ENCODE peak calls at places on chromosomes 5 and 9, in seven cellular contexts. M is IMR-90, A is trophoblast cell, G is neuronal stem cell, S is H9, X is mesendoderm, O is H1. T is an unnamed sample.
A peak's percentile ranks its signal among the peaks of the same experiment; 100 is the strongest.

GRCh38 chr5:71892641-71893340 is 173.7 kb downstream of the CARTPT start:
- DNase-seq in M (no peak), A (no peak), G (no peak), S (no peak), X (peak; percentile 61), O (no peak), T (no peak)

GRCh38 chr9:99012957-99013512 is 69.3 kb downstream of the COL15A1 start:
- DNase-seq in M (no peak), A (peak; percentile 53), G (no peak), S (no peak), X (peak; percentile 15), O (no peak), T (no peak)

GRCh38 chr5:107719207-107719606 is 48.5 kb upstream of the EFNA5 start:
- DNase-seq in M (no peak), A (no peak), G (no peak), S (no peak), X (no peak), O (no peak), T (no peak)

GRCh38 chr9:115225459-115226116 is 107.6 kb upstream of the TNC start:
- DNase-seq in M (no peak), A (no peak), G (no peak), S (no peak), X (no peak), O (no peak), T (no peak)

GRCh38 chr5:10201223-10201868 is 48.3 kb downstream of the ATPSCKMT start:
- DNase-seq in M (peak; percentile 7), A (no peak), G (no peak), S (peak; percentile 63), X (peak; percentile 70), O (peak; percentile 21), T (peak; percentile 4)

GRCh38 chr9:82531795-82532194 is 531.1 kb downstream of the RASEF start:
- DNase-seq in M (no peak), A (no peak), G (no peak), S (no peak), X (peak; percentile 35), O (no peak), T (no peak)

GRCh38 chr5:171615201-171616001 is 170.2 kb upstream of the SMIM23 start:
- DNase-seq in M (no peak), A (no peak), G (peak; percentile 38), S (peak; percentile 81), X (peak; percentile 75), O (no peak), T (no peak)

GRCh38 chr5:141412853-141413539 is at the start of gene PCDHGA10:
- DNase-seq in M (peak; percentile 80), A (peak; percentile 69), G (peak; percentile 18), S (peak; percentile 73), X (peak; percentile 87), O (no peak), T (peak; percentile 77)

GRCh38 chr5:113347572-113347971 is 87.2 kb downstream of the TSSK1B start:
- DNase-seq in M (no peak), A (no peak), G (no peak), S (no peak), X (no peak), O (no peak), T (no peak)

GRCh38 chr9:85401998-85402397 is 339.8 kb downstream of the AGTPBP1 start:
- DNase-seq in M (no peak), A (no peak), G (no peak), S (no peak), X (peak; percentile 55), O (no peak), T (no peak)

GRCh38 chr9:81141952-81142351 is 547.4 kb downstream of the TLE1 start:
- DNase-seq in M (no peak), A (no peak), G (no peak), S (no peak), X (no peak), O (no peak), T (no peak)

GRCh38 chr9:114733814-114734213 is 51.8 kb upstream of the TEX48 start:
- DNase-seq in M (peak; percentile 60), A (peak; percentile 62), G (no peak), S (no peak), X (no peak), O (no peak), T (peak; percentile 75)

GRCh38 chr9:109403766-109404320 is 83.0 kb upstream of the EPB41L4B start:
- DNase-seq in M (no peak), A (no peak), G (no peak), S (no peak), X (no peak), O (no peak), T (no peak)

GRCh38 chr5:174596429-174596828 is 128.0 kb upstream of the MSX2 start:
- DNase-seq in M (peak; percentile 58), A (no peak), G (no peak), S (no peak), X (peak; percentile 44), O (no peak), T (peak; percentile 32)

GRCh38 chr9:107348836-107349235 is 65.8 kb downstream of the RAD23B start:
- DNase-seq in M (no peak), A (no peak), G (no peak), S (peak; percentile 57), X (no peak), O (no peak), T (no peak)

GRCh38 chr9:101121836-101122399 is 93.4 kb downstream of the PLPPR1 start:
- DNase-seq in M (no peak), A (no peak), G (no peak), S (no peak), X (no peak), O (no peak), T (no peak)

GRCh38 chr5:148989567-148989966 is 73.3 kb downstream of the SH3TC2 start:
- DNase-seq in M (peak; percentile 24), A (no peak), G (no peak), S (no peak), X (no peak), O (no peak), T (no peak)

GRCh38 chr5:35908814-35909213 is 29.6 kb downstream of the CAPSL start:
- DNase-seq in M (no peak), A (no peak), G (no peak), S (no peak), X (peak; percentile 89), O (no peak), T (no peak)

GRCh38 chr9:70083429-70083828 is 39.8 kb downstream of the MAMDC2 start:
- DNase-seq in M (no peak), A (no peak), G (peak; percentile 17), S (no peak), X (no peak), O (no peak), T (no peak)

GRCh38 chr9:70080481-70081119 is 37.0 kb downstream of the MAMDC2 start:
- DNase-seq in M (peak; percentile 74), A (no peak), G (no peak), S (no peak), X (peak; percentile 54), O (no peak), T (peak; percentile 93)

GRCh38 chr9:70081120-70081495 is 37.5 kb downstream of the MAMDC2 start:
- DNase-seq in M (peak; percentile 76), A (no peak), G (no peak), S (no peak), X (no peak), O (no peak), T (peak; percentile 89)

GRCh38 chr9:70076678-70077077 is 33.0 kb downstream of the MAMDC2 start:
- DNase-seq in M (no peak), A (no peak), G (no peak), S (no peak), X (no peak), O (no peak), T (no peak)

GRCh38 chr9:70079364-70080103 is 35.9 kb downstream of the MAMDC2 start:
- DNase-seq in M (peak; percentile 53), A (no peak), G (no peak), S (no peak), X (no peak), O (no peak), T (peak; percentile 83)
- H3K27ac ChIP-seq in M (no peak overlapping the region), A (no peak overlapping the region), G (no peak overlapping the region), S (no peak overlapping the region), X (no peak overlapping the region), O (no peak overlapping the region), T (no peak overlapping the region)

DNA sequence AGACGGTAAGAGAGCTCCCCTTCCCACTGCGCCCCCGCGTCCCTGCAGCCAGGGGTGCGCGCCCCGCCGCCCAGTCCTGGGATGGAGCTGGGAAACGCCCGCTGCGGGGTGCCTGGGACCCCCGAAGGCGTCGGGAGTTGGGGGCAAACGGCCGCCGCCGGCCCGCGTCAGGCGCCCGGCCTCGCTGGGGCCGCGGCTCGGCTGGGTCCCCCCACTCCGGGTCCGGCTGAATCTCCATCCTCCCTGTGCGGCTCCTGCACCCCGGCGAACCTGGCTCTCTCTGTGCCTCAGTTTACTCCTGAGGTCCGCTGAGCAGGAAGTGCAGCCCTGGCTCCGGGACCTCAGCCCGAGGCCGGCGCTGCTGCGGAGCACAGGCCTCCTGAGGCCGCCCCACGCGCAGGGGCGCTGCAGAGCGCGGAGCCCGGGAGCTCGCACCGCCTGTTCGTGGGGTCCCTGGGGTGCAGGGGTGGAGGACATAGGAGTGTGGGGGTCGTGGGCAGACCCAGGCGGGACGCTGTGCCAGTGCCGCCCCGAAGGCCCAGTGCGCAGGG is 13.9 kb upstream of the TMEM250 start:
- DNase-seq in M (no peak), A (no peak), G (no peak), S (no peak), X (no peak), O (no peak), T (no peak)
- H3K18ac ChIP-seq in M (no peak overlapping the region), A (no peak overlapping the region), G (peak overlapping the region; percentile 96), S (no peak overlapping the region), X (no peak overlapping the region), O (no peak overlapping the region), T (peak overlapping the region; percentile 35)

GRCh38 chr5:123879071-123879470 is 367.1 kb downstream of the CSNK1G3 start:
- DNase-seq in M (no peak), A (no peak), G (no peak), S (peak; percentile 58), X (peak; percentile 85), O (no peak), T (no peak)

GRCh38 chr5:123880875-123881274 is 368.9 kb downstream of the CSNK1G3 start:
- DNase-seq in M (no peak), A (no peak), G (no peak), S (no peak), X (no peak), O (no peak), T (no peak)

GRCh38 chr5:123881791-123882244 is 369.8 kb downstream of the CSNK1G3 start:
- DNase-seq in M (peak; percentile 34), A (no peak), G (no peak), S (no peak), X (no peak), O (no peak), T (peak; percentile 54)

GRCh38 chr5:123882946-123883345 is 371.0 kb downstream of the CSNK1G3 start:
- DNase-seq in M (no peak), A (no peak), G (no peak), S (no peak), X (peak; percentile 28), O (no peak), T (peak; percentile 44)

DNA sequence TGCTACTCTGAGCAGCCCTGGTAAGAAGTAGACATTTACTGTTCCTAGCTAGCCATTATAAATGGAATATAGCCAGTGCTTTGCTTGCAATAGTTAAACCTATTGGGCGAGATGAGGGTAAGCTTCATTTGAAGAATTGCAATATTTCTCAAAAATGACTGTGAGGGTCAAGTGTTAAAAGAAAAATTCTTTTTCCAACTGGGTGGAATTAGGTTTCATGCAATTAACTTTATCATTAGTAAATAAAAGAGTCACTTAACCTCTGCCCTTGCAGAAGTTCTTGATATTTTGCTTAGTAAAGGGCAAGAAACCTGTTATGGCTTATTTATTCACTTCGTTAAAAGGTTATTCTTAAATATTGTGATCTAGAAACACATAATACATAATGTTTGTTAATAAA is 370.3 kb downstream of the CSNK1G3 start:
- DNase-seq in M (no peak), A (no peak), G (no peak), S (no peak), X (no peak), O (no peak), T (no peak)
- H3K27ac ChIP-seq in M (no peak overlapping the region), A (no peak overlapping the region), G (no peak overlapping the region), S (no peak overlapping the region), X (no peak overlapping the region), O (no peak overlapping the region), T (no peak overlapping the region)

GRCh38 chr5:151274666-151275065 is 21.7 kb downstream of the GM2A start:
- DNase-seq in M (no peak), A (peak; percentile 88), G (no peak), S (no peak), X (no peak), O (no peak), T (no peak)
- H3K18ac ChIP-seq in M (no peak overlapping the region), A (no peak overlapping the region), G (no peak overlapping the region), S (no peak overlapping the region), X (no peak overlapping the region), O (no peak overlapping the region), T (no peak overlapping the region)